ENCODE peak calls at places on chromosomes 12 and 14, in five cellular contexts. One of them, this sample, is unnamed.

GRCh38 chr12:89733579-89734201 is 25.1 kb upstream of the ATP2B1 start:
- DNase-seq in EH: peak
- DNase-seq in choroid plexus epithelial cell: peak
- DNase-seq in ascending aorta: no peak
- DNase-seq in GM03348: peak
- DNase-seq in this sample: peak

GRCh38 chr12:12534134-12534866 is 28.4 kb downstream of the DUSP16 start:
- DNase-seq in EH: no peak
- DNase-seq in GM03348: no peak
- DNase-seq in choroid plexus epithelial cell: no peak
- DNase-seq in ascending aorta: no peak
- DNase-seq in this sample: no peak

GRCh38 chr12:29578070-29578469 is 80.6 kb upstream of the OVCH1 start:
- DNase-seq in GM03348: no peak
- DNase-seq in choroid plexus epithelial cell: peak
- DNase-seq in EH: no peak
- DNase-seq in ascending aorta: no peak
- DNase-seq in this sample: no peak

GRCh38 chr14:73785834-73786631 is 65.6 kb upstream of the PTGR2 start:
- DNase-seq in choroid plexus epithelial cell: peak
- DNase-seq in EH: peak
- DNase-seq in ascending aorta: peak
- DNase-seq in GM03348: peak
- DNase-seq in this sample: peak

GRCh38 chr12:49200882-49201594 is 12.2 kb upstream of the TUBA1A start:
- DNase-seq in GM03348: peak
- DNase-seq in EH: peak
- DNase-seq in ascending aorta: no peak
- DNase-seq in choroid plexus epithelial cell: peak
- DNase-seq in this sample: peak

GRCh38 chr14:74919421-74920165 is 3.5 kb downstream of the RPS6KL1 start:
- DNase-seq in choroid plexus epithelial cell: peak
- DNase-seq in GM03348: peak
- DNase-seq in ascending aorta: no peak
- DNase-seq in EH: peak
- DNase-seq in this sample: no peak

GRCh38 chr14:50675597-50675996 is 7.5 kb upstream of the SAV1 start:
- DNase-seq in choroid plexus epithelial cell: no peak
- DNase-seq in ascending aorta: no peak
- DNase-seq in GM03348: peak
- DNase-seq in EH: peak
- DNase-seq in this sample: peak

GRCh38 chr14:32620724-32621123 is 291.6 kb downstream of the AKAP6 start:
- DNase-seq in ascending aorta: no peak
- DNase-seq in EH: peak
- DNase-seq in GM03348: peak
- DNase-seq in choroid plexus epithelial cell: no peak
- DNase-seq in this sample: peak

GRCh38 chr12:18456344-18456743 is 195.0 kb downstream of the PIK3C2G start:
- DNase-seq in EH: no peak
- DNase-seq in choroid plexus epithelial cell: no peak
- DNase-seq in ascending aorta: no peak
- DNase-seq in GM03348: no peak
- DNase-seq in this sample: no peak

GRCh38 chr12:113291586-113291985 is 43.3 kb downstream of the SLC8B1 start:
- DNase-seq in GM03348: no peak
- DNase-seq in ascending aorta: no peak
- DNase-seq in choroid plexus epithelial cell: no peak
- DNase-seq in EH: no peak
- DNase-seq in this sample: no peak

GRCh38 chr12:71746983-71747611 is 7.6 kb upstream of the RAB21 start:
- DNase-seq in EH: peak
- DNase-seq in choroid plexus epithelial cell: peak
- DNase-seq in GM03348: peak
- DNase-seq in ascending aorta: no peak
- DNase-seq in this sample: peak

GRCh38 chr12:108633534-108634224 is at the start of gene SELPLG:
- DNase-seq in ascending aorta: peak
- DNase-seq in EH: no peak
- DNase-seq in GM03348: no peak
- DNase-seq in choroid plexus epithelial cell: no peak
- DNase-seq in this sample: no peak

GRCh38 chr14:23984891-23985607 is 3.7 kb upstream of the DHRS4L2 start:
- DNase-seq in EH: peak
- DNase-seq in GM03348: peak
- DNase-seq in ascending aorta: no peak
- DNase-seq in choroid plexus epithelial cell: peak
- DNase-seq in this sample: peak

GRCh38 chr12:53205747-53206146 is 1.3 kb downstream of the ITGB7 start:
- DNase-seq in GM03348: peak
- DNase-seq in EH: peak
- DNase-seq in ascending aorta: no peak
- DNase-seq in choroid plexus epithelial cell: peak
- DNase-seq in this sample: peak

GRCh38 chr14:90383731-90384542 is 12.9 kb upstream of the CALM1 start:
- DNase-seq in GM03348: peak
- DNase-seq in ascending aorta: no peak
- DNase-seq in choroid plexus epithelial cell: peak
- DNase-seq in EH: peak
- DNase-seq in this sample: peak

GRCh38 chr12:103334447-103334846 is 161.3 kb downstream of the C12orf42 start:
- DNase-seq in ascending aorta: no peak
- DNase-seq in EH: no peak
- DNase-seq in choroid plexus epithelial cell: no peak
- DNase-seq in GM03348: no peak
- DNase-seq in this sample: peak

GRCh38 chr14:72924332-72924731 is 1.9 kb upstream of the DCAF4 start:
- DNase-seq in choroid plexus epithelial cell: no peak
- DNase-seq in GM03348: no peak
- DNase-seq in EH: no peak
- DNase-seq in ascending aorta: no peak
- DNase-seq in this sample: peak

GRCh38 chr12:132143328-132144071 is 619 bp downstream of the DDX51 start:
- DNase-seq in GM03348: peak
- DNase-seq in choroid plexus epithelial cell: no peak
- DNase-seq in EH: peak
- DNase-seq in ascending aorta: no peak
- DNase-seq in this sample: no peak

GRCh38 chr14:72844528-72844927 is 49.4 kb downstream of the DPF3 start:
- DNase-seq in choroid plexus epithelial cell: no peak
- DNase-seq in EH: peak
- DNase-seq in GM03348: peak
- DNase-seq in ascending aorta: no peak
- DNase-seq in this sample: no peak

This sample was measured in RPMI7951.